ENCODE peak calls at places on chromosomes 11 and 22, in six cellular contexts. One of them, this sample, is unnamed.

GRCh38 chr22:37329239-37330140 is 47.2 kb downstream of the CYTH4 start:
- DNase-seq in right lobe of liver: no peak
- DNase-seq in RWPE2: no peak
- DNase-seq in HCT116: no peak
- DNase-seq in pancreas: no peak
- DNase-seq in right cardiac atrium: no peak
- DNase-seq in this sample: peak; percentile 32

GRCh38 chr11:2175659-2176058 is 4.0 kb upstream of the TH start:
- DNase-seq in right lobe of liver: no peak
- DNase-seq in RWPE2: no peak
- DNase-seq in HCT116: no peak
- DNase-seq in pancreas: no peak
- DNase-seq in right cardiac atrium: no peak
- DNase-seq in this sample: no peak

GRCh38 chr22:18044548-18045271 is 20.3 kb upstream of the MICAL3 start:
- DNase-seq in right lobe of liver: peak; percentile 85
- DNase-seq in RWPE2: no peak
- DNase-seq in HCT116: no peak
- DNase-seq in pancreas: peak; percentile 90
- DNase-seq in right cardiac atrium: peak; percentile 59
- DNase-seq in this sample: no peak

GRCh38 chr22:30873086-30873650 is 95.4 kb downstream of the MORC2 start:
- DNase-seq in right lobe of liver: no peak
- DNase-seq in RWPE2: no peak
- DNase-seq in HCT116: no peak
- DNase-seq in pancreas: peak; percentile 35
- DNase-seq in right cardiac atrium: no peak
- DNase-seq in this sample: no peak

GRCh38 chr22:39808087-39808486 is 85.5 kb downstream of the ENTHD1 start:
- DNase-seq in right lobe of liver: no peak
- DNase-seq in RWPE2: no peak
- DNase-seq in HCT116: peak; percentile 31
- DNase-seq in pancreas: no peak
- DNase-seq in right cardiac atrium: no peak
- DNase-seq in this sample: no peak

GRCh38 chr11:78163828-78164227 is 24.4 kb upstream of the ALG8 start:
- DNase-seq in right lobe of liver: no peak
- DNase-seq in RWPE2: no peak
- DNase-seq in HCT116: no peak
- DNase-seq in pancreas: no peak
- DNase-seq in right cardiac atrium: no peak
- DNase-seq in this sample: no peak

GRCh38 chr11:69003866-69004311 is 9.2 kb downstream of the MRGPRF start:
- DNase-seq in right lobe of liver: no peak
- DNase-seq in RWPE2: peak; percentile 57
- DNase-seq in HCT116: no peak
- DNase-seq in pancreas: peak; percentile 49
- DNase-seq in right cardiac atrium: no peak
- DNase-seq in this sample: peak; percentile 28

GRCh38 chr11:3169235-3169951 is 4.3 kb upstream of the OSBPL5 start:
- DNase-seq in right lobe of liver: peak; percentile 25
- DNase-seq in RWPE2: peak; percentile 62
- DNase-seq in HCT116: peak; percentile 21
- DNase-seq in pancreas: peak; percentile 81
- DNase-seq in right cardiac atrium: peak; percentile 65
- DNase-seq in this sample: peak; percentile 59

GRCh38 chr11:107562647-107563208 is 2.8 kb downstream of the ALKBH8 start:
- DNase-seq in right lobe of liver: no peak
- DNase-seq in RWPE2: no peak
- DNase-seq in HCT116: peak; percentile 93
- DNase-seq in pancreas: no peak
- DNase-seq in right cardiac atrium: no peak
- DNase-seq in this sample: no peak

GRCh38 chr22:37824674-37825641 is 1.8 kb downstream of the GALR3 start:
- DNase-seq in right lobe of liver: no peak
- DNase-seq in RWPE2: no peak
- DNase-seq in HCT116: no peak
- DNase-seq in pancreas: no peak
- DNase-seq in right cardiac atrium: no peak
- DNase-seq in this sample: peak; percentile 82

GRCh38 chr11:130817608-130817944 is 98.7 kb downstream of the SNX19 start:
- DNase-seq in right lobe of liver: no peak
- DNase-seq in RWPE2: no peak
- DNase-seq in HCT116: no peak
- DNase-seq in pancreas: no peak
- DNase-seq in right cardiac atrium: no peak
- DNase-seq in this sample: no peak

GRCh38 chr11:6655020-6655789 is 404 bp downstream of the DCHS1 start:
- DNase-seq in right lobe of liver: no peak
- DNase-seq in RWPE2: no peak
- DNase-seq in HCT116: no peak
- DNase-seq in pancreas: peak; percentile 55
- DNase-seq in right cardiac atrium: peak; percentile 49
- DNase-seq in this sample: no peak

GRCh38 chr11:110715541-110715940 is 3.3 kb upstream of the ARHGAP20 start:
- DNase-seq in right lobe of liver: no peak
- DNase-seq in RWPE2: no peak
- DNase-seq in HCT116: no peak
- DNase-seq in pancreas: no peak
- DNase-seq in right cardiac atrium: no peak
- DNase-seq in this sample: no peak

GRCh38 chr22:23705358-23705757 is 14.5 kb downstream of the RGL4 start:
- DNase-seq in right lobe of liver: no peak
- DNase-seq in RWPE2: no peak
- DNase-seq in HCT116: no peak
- DNase-seq in pancreas: no peak
- DNase-seq in right cardiac atrium: no peak
- DNase-seq in this sample: no peak

GRCh38 chr11:72380132-72380503 is 54.2 kb downstream of the CLPB start:
- DNase-seq in right lobe of liver: no peak
- DNase-seq in RWPE2: no peak
- DNase-seq in HCT116: no peak
- DNase-seq in pancreas: no peak
- DNase-seq in right cardiac atrium: no peak
- DNase-seq in this sample: no peak

GRCh38 chr11:86003654-86004053 is 65.2 kb downstream of the PICALM start:
- DNase-seq in right lobe of liver: no peak
- DNase-seq in RWPE2: no peak
- DNase-seq in HCT116: no peak
- DNase-seq in pancreas: no peak
- DNase-seq in right cardiac atrium: no peak
- DNase-seq in this sample: no peak

GRCh38 chr11:26331911-26332571 is at the start of gene ANO3:
- DNase-seq in right lobe of liver: peak; percentile 63
- DNase-seq in RWPE2: peak; percentile 77
- DNase-seq in HCT116: no peak
- DNase-seq in pancreas: peak; percentile 90
- DNase-seq in right cardiac atrium: peak; percentile 64
- DNase-seq in this sample: peak; percentile 87

GRCh38 chr11:11263238-11264030 is 89.6 kb downstream of the CSNK2A3 start:
- DNase-seq in right lobe of liver: no peak
- DNase-seq in RWPE2: no peak
- DNase-seq in HCT116: no peak
- DNase-seq in pancreas: no peak
- DNase-seq in right cardiac atrium: no peak
- DNase-seq in this sample: no peak

GRCh38 chr11:93537767-93538261 is 5.4 kb downstream of the SMCO4 start:
- DNase-seq in right lobe of liver: peak; percentile 80
- DNase-seq in RWPE2: no peak
- DNase-seq in HCT116: no peak
- DNase-seq in pancreas: no peak
- DNase-seq in right cardiac atrium: peak; percentile 28
- DNase-seq in this sample: peak; percentile 82

GRCh38 chr11:134566311-134566710 is 154.3 kb upstream of the B3GAT1 start:
- DNase-seq in right lobe of liver: no peak
- DNase-seq in RWPE2: no peak
- DNase-seq in HCT116: no peak
- DNase-seq in pancreas: no peak
- DNase-seq in right cardiac atrium: no peak
- DNase-seq in this sample: no peak

GRCh38 chr11:44797886-44798683 is 71.3 kb downstream of the TSPAN18 start:
- DNase-seq in right lobe of liver: no peak
- DNase-seq in RWPE2: no peak
- DNase-seq in HCT116: no peak
- DNase-seq in pancreas: no peak
- DNase-seq in right cardiac atrium: no peak
- DNase-seq in this sample: no peak

GRCh38 chr11:73931039-73931645 is 19.7 kb upstream of the DNAJB13 start:
- DNase-seq in right lobe of liver: no peak
- DNase-seq in RWPE2: no peak
- DNase-seq in HCT116: peak; percentile 79
- DNase-seq in pancreas: no peak
- DNase-seq in right cardiac atrium: no peak
- DNase-seq in this sample: no peak

GRCh38 chr22:46810856-46811786 is 48.7 kb downstream of the TBC1D22A start:
- DNase-seq in right lobe of liver: no peak
- DNase-seq in RWPE2: peak; percentile 28
- DNase-seq in HCT116: no peak
- DNase-seq in pancreas: no peak
- DNase-seq in right cardiac atrium: no peak
- DNase-seq in this sample: no peak

DNA sequence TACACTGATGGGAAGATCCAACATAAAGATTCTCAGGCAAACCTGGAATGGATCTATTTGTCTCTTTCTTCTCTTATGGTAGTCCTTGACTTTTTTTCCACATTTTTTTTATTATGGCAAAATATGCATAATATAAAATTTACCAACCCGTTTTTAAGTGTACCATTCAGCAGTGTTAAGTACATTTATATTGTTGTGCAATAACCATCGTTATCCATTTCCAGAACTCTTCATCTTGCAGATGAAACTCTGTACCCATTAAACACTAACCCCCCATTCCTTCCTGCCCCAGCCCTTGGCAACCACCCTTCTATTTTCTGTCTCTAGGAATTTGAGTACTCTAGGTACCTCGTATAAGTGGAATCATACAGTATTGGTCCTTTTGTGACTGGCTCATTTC is 99.7 kb downstream of the DSCAML1 start:
- DNase-seq in right lobe of liver: no peak
- DNase-seq in RWPE2: no peak
- DNase-seq in HCT116: no peak
- DNase-seq in pancreas: no peak
- DNase-seq in right cardiac atrium: no peak
- DNase-seq in this sample: no peak
- H3K27me3 ChIP-seq in right lobe of liver: no peaks in the 10 kb centered on the region
- H3K27me3 ChIP-seq in RWPE2: peaks cover 1% of the 10 kb centered on the region
- H3K27me3 ChIP-seq in HCT116: peaks cover 41% of the 10 kb centered on the region
- H3K27me3 ChIP-seq in pancreas: no peaks in the 10 kb centered on the region
- H3K27me3 ChIP-seq in right cardiac atrium: no peaks in the 10 kb centered on the region
- H3K27me3 ChIP-seq in this sample: no peaks in the 10 kb centered on the region

GRCh38 chr11:57653162-57653561 is 3.5 kb upstream of the YPEL4 start:
- DNase-seq in right lobe of liver: no peak
- DNase-seq in RWPE2: no peak
- DNase-seq in HCT116: no peak
- DNase-seq in pancreas: no peak
- DNase-seq in right cardiac atrium: no peak
- DNase-seq in this sample: no peak

GRCh38 chr11:57651408-57651807 is 1.7 kb upstream of the YPEL4 start:
- DNase-seq in right lobe of liver: no peak
- DNase-seq in RWPE2: no peak
- DNase-seq in HCT116: no peak
- DNase-seq in pancreas: no peak
- DNase-seq in right cardiac atrium: no peak
- DNase-seq in this sample: no peak

GRCh38 chr11:57649826-57650738 is at the start of gene YPEL4:
- DNase-seq in right lobe of liver: peak; percentile 50
- DNase-seq in RWPE2: no peak
- DNase-seq in HCT116: no peak
- DNase-seq in pancreas: no peak
- DNase-seq in right cardiac atrium: peak; percentile 50
- DNase-seq in this sample: no peak

GRCh38 chr11:57648791-57649735 is 649 bp downstream of the YPEL4 start:
- DNase-seq in right lobe of liver: no peak
- DNase-seq in RWPE2: no peak
- DNase-seq in HCT116: no peak
- DNase-seq in pancreas: no peak
- DNase-seq in right cardiac atrium: no peak
- DNase-seq in this sample: no peak

DNA sequence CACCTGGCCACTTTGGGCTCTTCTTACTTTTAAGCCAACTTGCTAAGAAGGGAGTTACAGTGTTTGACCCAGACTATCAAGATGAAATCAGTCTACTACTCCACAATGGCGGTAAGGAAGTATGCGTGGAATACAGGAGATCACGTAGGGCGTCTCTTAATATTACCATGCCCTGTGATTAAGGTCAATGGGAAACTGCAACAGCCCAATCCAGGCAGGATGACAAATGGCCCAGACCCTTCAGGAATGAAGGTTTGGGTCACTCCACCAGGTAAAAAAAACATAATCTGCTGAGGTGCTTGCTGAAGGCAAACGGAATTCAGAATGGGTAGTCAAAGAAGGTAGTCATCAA is 1.0 kb upstream of the YPEL4 start:
- DNase-seq in right lobe of liver: no peak
- DNase-seq in RWPE2: no peak
- DNase-seq in HCT116: no peak
- DNase-seq in pancreas: no peak
- DNase-seq in right cardiac atrium: no peak
- DNase-seq in this sample: no peak
- H3K4me3 ChIP-seq in right lobe of liver: no peak overlapping the region
- H3K4me3 ChIP-seq in RWPE2: no peak overlapping the region
- H3K4me3 ChIP-seq in HCT116: no peak overlapping the region
- H3K4me3 ChIP-seq in pancreas: no peak overlapping the region
- H3K4me3 ChIP-seq in right cardiac atrium: no peak overlapping the region
- H3K4me3 ChIP-seq in this sample: no peak overlapping the region

GRCh38 chr22:34308101-34308500 is 387.8 kb upstream of the LARGE1 start:
- DNase-seq in right lobe of liver: no peak
- DNase-seq in RWPE2: no peak
- DNase-seq in HCT116: no peak
- DNase-seq in pancreas: no peak
- DNase-seq in right cardiac atrium: no peak
- DNase-seq in this sample: no peak
- H3K27me3 ChIP-seq in right lobe of liver: no peaks in the 10 kb centered on the region
- H3K27me3 ChIP-seq in RWPE2: no peaks in the 10 kb centered on the region
- H3K27me3 ChIP-seq in HCT116: no peaks in the 10 kb centered on the region
- H3K27me3 ChIP-seq in pancreas: no peaks in the 10 kb centered on the region
- H3K27me3 ChIP-seq in right cardiac atrium: no peaks in the 10 kb centered on the region
- H3K27me3 ChIP-seq in this sample: no peaks in the 10 kb centered on the region

DNA sequence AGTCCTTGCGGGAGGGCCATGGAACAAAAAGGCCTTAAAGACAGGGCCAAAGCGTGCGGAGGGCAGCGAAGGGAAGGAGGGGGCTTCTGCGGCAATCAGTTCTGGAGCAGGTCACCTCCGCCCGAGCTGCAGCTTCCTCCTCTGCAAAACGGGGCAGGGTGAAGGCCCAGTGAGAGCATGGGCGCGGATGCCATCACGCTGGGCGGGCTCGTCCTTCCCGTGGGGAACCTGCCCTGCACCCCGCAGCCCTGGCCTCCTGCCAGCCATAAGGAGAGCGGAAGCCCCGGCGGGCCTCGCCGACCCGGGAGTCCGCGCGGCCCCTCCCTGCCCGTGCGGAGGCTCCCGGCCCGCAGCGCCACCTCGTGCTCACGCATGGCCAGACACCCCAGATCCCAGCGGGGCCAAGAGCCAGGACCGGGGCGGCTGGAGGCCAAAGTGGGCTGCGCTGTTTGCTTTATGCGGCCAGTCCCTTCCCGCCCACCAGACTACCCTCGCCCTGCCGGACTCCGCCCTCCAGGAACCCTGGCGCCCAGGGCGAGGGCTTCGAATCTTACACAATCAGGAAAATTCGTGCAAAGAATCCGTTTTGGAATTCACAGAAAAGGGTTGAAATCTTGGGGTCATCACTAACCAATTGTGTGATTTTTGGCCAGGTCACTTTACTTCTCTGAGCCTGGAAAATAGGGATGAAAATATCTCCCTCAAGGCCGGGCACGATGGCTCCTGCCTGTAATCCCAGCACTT is 16.1 kb downstream of the TSKU start:
- DNase-seq in right lobe of liver: peak; percentile 90
- DNase-seq in RWPE2: no peak
- DNase-seq in HCT116: no peak
- DNase-seq in pancreas: peak; percentile 95
- DNase-seq in right cardiac atrium: peak; percentile 93
- DNase-seq in this sample: peak; percentile 95
- H3K4me3 ChIP-seq in right lobe of liver: peak overlapping the region; percentile 21
- H3K4me3 ChIP-seq in RWPE2: no peak overlapping the region
- H3K4me3 ChIP-seq in HCT116: no peak overlapping the region
- H3K4me3 ChIP-seq in pancreas: no peak overlapping the region
- H3K4me3 ChIP-seq in right cardiac atrium: no peak overlapping the region
- H3K4me3 ChIP-seq in this sample: peak overlapping the region; percentile 19